ENCODE peak calls at places on chromosomes 3 and 15, in nine cellular contexts. F is stomach, G is AG09309, Z is body of pancreas, C is cardiac muscle cell, Q is endothelial cell of umbilical vein, J is AG04450, U is K562, L is IMR-90. W is an unnamed sample.

GRCh38 chr15:44308415-44308814 is 19.9 kb downstream of the GOLM2 start:
- DNase-seq in F (no peak), G (no peak), Z (no peak), C (no peak), Q (no peak), J (no peak), U (no peak), L (no peak), W (no peak)

GRCh38 chr3:69294014-69294771 is 91.7 kb downstream of the FRMD4B start:
- DNase-seq in F (no peak), G (peak), Z (no peak), C (peak), Q (no peak), J (no peak), U (no peak), L (no peak), W (no peak)

GRCh38 chr3:157247391-157247790 is 87.4 kb upstream of the CCNL1 start:
- DNase-seq in F (no peak), G (no peak), Z (no peak), C (no peak), Q (peak), J (no peak), U (no peak), L (no peak), W (no peak)

GRCh38 chr3:16841906-16842709 is 42.6 kb upstream of the PLCL2 start:
- DNase-seq in F (peak), G (no peak), Z (peak), C (peak), Q (no peak), J (no peak), U (no peak), L (no peak), W (no peak)

GRCh38 chr3:61483997-61484396 is 77.4 kb upstream of the PTPRG start:
- DNase-seq in F (no peak), G (no peak), Z (no peak), C (no peak), Q (no peak), J (no peak), U (no peak), L (no peak), W (no peak)

GRCh38 chr3:71454513-71455423 is 128.8 kb downstream of the FOXP1 start:
- DNase-seq in F (no peak), G (no peak), Z (no peak), C (no peak), Q (no peak), J (no peak), U (no peak), L (no peak), W (no peak)

GRCh38 chr3:38643592-38643991 is 5.9 kb downstream of the SCN5A start:
- DNase-seq in F (no peak), G (no peak), Z (no peak), C (no peak), Q (no peak), J (no peak), U (no peak), L (no peak), W (no peak)

GRCh38 chr3:87733671-87734367 is 325.0 kb downstream of the CGGBP1 start:
- DNase-seq in F (no peak), G (no peak), Z (peak), C (no peak), Q (no peak), J (no peak), U (no peak), L (no peak), W (no peak)

GRCh38 chr15:90915808-90916440 is 12.8 kb downstream of the MAN2A2 start:
- DNase-seq in F (peak), G (no peak), Z (no peak), C (no peak), Q (no peak), J (no peak), U (peak), L (peak), W (no peak)
- TF ChIP-seq CTCF in F (no peak), G (no peak), Z (no peak), C (no peak), Q (no peak), J (no peak), U (no peak), L (no peak), W (no peak)

GRCh38 chr15:27172821-27173220 is 201.8 kb downstream of the GABRG3 start:
- DNase-seq in F (no peak), G (no peak), Z (no peak), C (no peak), Q (no peak), J (no peak), U (no peak), L (no peak), W (no peak)
- H3K4me3 ChIP-seq in F (no peak), G (no peak), Z (no peak), C (no peak), Q (no peak), J (no peak), U (no peak), L (no peak), W (no peak)

GRCh38 chr3:197554562-197555280 is 1.0 kb downstream of the BDH1 start:
- DNase-seq in F (peak), G (peak), Z (peak), C (peak), Q (peak), J (peak), U (no peak), L (peak), W (peak)

GRCh38 chr3:197552198-197552597 is 3.6 kb downstream of the BDH1 start:
- DNase-seq in F (no peak), G (no peak), Z (no peak), C (no peak), Q (no peak), J (no peak), U (no peak), L (no peak), W (no peak)

GRCh38 chr3:197558000-197558399 is 2.2 kb upstream of the BDH1 start:
- DNase-seq in F (no peak), G (no peak), Z (no peak), C (no peak), Q (no peak), J (no peak), U (no peak), L (no peak), W (no peak)

GRCh38 chr3:197554196-197554561 is 1.6 kb downstream of the BDH1 start:
- DNase-seq in F (no peak), G (no peak), Z (no peak), C (no peak), Q (no peak), J (no peak), U (no peak), L (no peak), W (no peak)

DNA sequence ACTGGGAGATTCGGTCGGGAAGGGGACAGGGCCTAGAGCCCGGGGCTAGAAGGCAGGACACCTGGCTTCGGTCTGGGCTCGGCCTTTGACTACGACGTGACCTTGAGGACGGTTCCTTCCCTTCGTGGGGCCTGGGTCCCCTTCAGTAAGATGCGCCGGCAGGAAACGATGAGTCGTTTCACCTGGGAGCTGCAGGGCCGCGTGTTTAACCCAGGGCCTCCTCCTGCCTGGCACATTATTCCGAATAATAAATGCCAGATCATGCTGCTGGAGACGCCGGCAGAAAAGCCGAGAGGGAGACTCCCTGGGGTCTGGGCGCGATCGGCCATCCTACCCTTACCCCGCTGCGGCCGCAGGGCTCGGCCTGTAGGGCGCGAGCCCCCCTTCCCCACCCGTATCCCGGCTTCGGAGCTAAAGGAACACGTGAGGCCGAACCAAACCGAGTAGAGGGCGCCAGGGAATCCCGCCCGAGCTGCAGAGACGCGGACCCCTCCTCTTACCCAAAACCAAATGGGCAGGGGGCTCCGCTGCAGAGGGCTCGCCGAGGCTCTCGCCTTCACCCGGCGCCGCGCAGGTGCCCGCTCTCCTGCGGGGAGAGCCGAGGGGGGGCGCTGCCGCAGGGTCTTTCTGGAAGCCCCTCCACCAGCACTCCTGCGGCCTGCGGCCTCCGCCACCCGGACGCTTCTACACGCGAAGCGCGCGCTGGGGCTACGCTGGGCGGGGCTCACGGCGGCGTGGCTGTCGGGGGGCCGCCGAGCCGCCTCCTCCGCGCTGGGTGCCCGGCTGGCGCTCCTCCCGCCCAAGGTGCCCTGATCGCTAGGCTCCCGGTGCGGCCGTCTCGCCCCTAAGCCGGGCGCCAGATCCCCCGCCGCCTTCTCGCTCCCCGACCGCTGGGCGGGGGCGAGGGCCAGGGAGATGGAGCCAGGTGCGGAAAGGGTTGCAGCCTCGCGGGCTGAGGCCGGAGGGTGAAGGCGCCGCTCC is at the start of gene BDH1:
- DNase-seq in F (peak), G (no peak), Z (peak), C (peak), Q (peak), J (no peak), U (no peak), L (no peak), W (no peak)
- TF ChIP-seq CTCF in F (no peak), G (no peak), Z (no peak), C (peak), Q (no peak), J (no peak), U (no peak), L (no peak), W (no peak)

GRCh38 chr15:69154684-69155083 is 5.8 kb upstream of the GLCE start:
- DNase-seq in F (no peak), G (peak), Z (no peak), C (no peak), Q (peak), J (peak), U (no peak), L (peak), W (peak)
- H3K4me3 ChIP-seq in F (no peak), G (no peak), Z (no peak), C (no peak), Q (no peak), J (no peak), U (no peak), L (no peak), W (no peak)

GRCh38 chr3:143700431-143700975 is 147.8 kb downstream of the SLC9A9 start:
- DNase-seq in F (no peak), G (no peak), Z (no peak), C (no peak), Q (no peak), J (no peak), U (no peak), L (no peak), W (no peak)

GRCh38 chr3:143699351-143699750 is 148.9 kb downstream of the SLC9A9 start:
- DNase-seq in F (no peak), G (no peak), Z (no peak), C (no peak), Q (no peak), J (no peak), U (no peak), L (no peak), W (no peak)

GRCh38 chr3:143693506-143693905 is 154.8 kb downstream of the SLC9A9 start:
- DNase-seq in F (no peak), G (no peak), Z (no peak), C (no peak), Q (no peak), J (no peak), U (no peak), L (no peak), W (no peak)

GRCh38 chr3:143697975-143698374 is 150.3 kb downstream of the SLC9A9 start:
- DNase-seq in F (no peak), G (no peak), Z (no peak), C (no peak), Q (no peak), J (no peak), U (no peak), L (no peak), W (no peak)
- TF ChIP-seq CTCF in F (no peak), G (no peak), Z (no peak), C (no peak), Q (no peak), J (no peak), U (no peak), L (no peak), W (no peak)

GRCh38 chr15:92653836-92654524 is 1.6 kb downstream of the FAM174B start:
- DNase-seq in F (peak), G (no peak), Z (peak), C (peak), Q (peak), J (no peak), U (no peak), L (no peak), W (no peak)

GRCh38 chr15:92656089-92656488 is 514 bp upstream of the FAM174B start:
- DNase-seq in F (no peak), G (no peak), Z (no peak), C (no peak), Q (no peak), J (no peak), U (no peak), L (no peak), W (no peak)

GRCh38 chr15:92653366-92653765 is 2.2 kb downstream of the FAM174B start:
- DNase-seq in F (no peak), G (no peak), Z (no peak), C (no peak), Q (no peak), J (no peak), U (no peak), L (no peak), W (no peak)

GRCh38 chr15:92654662-92655061 is 913 bp downstream of the FAM174B start:
- DNase-seq in F (no peak), G (no peak), Z (no peak), C (no peak), Q (peak), J (no peak), U (no peak), L (no peak), W (no peak)

GRCh38 chr15:92655178-92655995 is at the start of gene FAM174B:
- DNase-seq in F (peak), G (no peak), Z (peak), C (peak), Q (peak), J (no peak), U (no peak), L (no peak), W (no peak)
- H3K4me3 ChIP-seq in F (peak), G (peak), Z (peak), C (peak), Q (peak), J (peak), U (no peak), L (peak), W (peak)

W was measured in retinal pigment epithelial cell.